ENCODE peak calls at places on chromosomes 12 and 14, in seven cellular contexts. One of them, this sample, is unnamed.

GRCh38 chr14:101821528-101821927 is 60.0 kb downstream of the PPP2R5C start:
- DNase-seq in neural progenitor cell: no peak
- DNase-seq in right cardiac atrium: no peak
- DNase-seq in heart right ventricle: no peak
- DNase-seq in fibroblast of lung: no peak
- DNase-seq in uterus: no peak
- DNase-seq in CD4-positive, alpha-beta memory T cell: peak
- DNase-seq in this sample: no peak

GRCh38 chr12:97555547-97556200 is 93.1 kb downstream of the RMST start:
- DNase-seq in neural progenitor cell: no peak
- DNase-seq in right cardiac atrium: no peak
- DNase-seq in heart right ventricle: no peak
- DNase-seq in fibroblast of lung: no peak
- DNase-seq in uterus: no peak
- DNase-seq in CD4-positive, alpha-beta memory T cell: no peak
- DNase-seq in this sample: no peak

GRCh38 chr12:64672925-64673409 is 62.7 kb downstream of the RASSF3 start:
- DNase-seq in neural progenitor cell: no peak
- DNase-seq in right cardiac atrium: peak
- DNase-seq in heart right ventricle: peak
- DNase-seq in fibroblast of lung: peak
- DNase-seq in uterus: peak
- DNase-seq in CD4-positive, alpha-beta memory T cell: no peak
- DNase-seq in this sample: peak

GRCh38 chr12:19739195-19739776 is 300.0 kb downstream of the AEBP2 start:
- DNase-seq in neural progenitor cell: peak
- DNase-seq in right cardiac atrium: no peak
- DNase-seq in heart right ventricle: no peak
- DNase-seq in fibroblast of lung: peak
- DNase-seq in uterus: no peak
- DNase-seq in CD4-positive, alpha-beta memory T cell: peak
- DNase-seq in this sample: peak

GRCh38 chr14:21103165-21103709 is 2.4 kb downstream of the TMEM253 start:
- DNase-seq in neural progenitor cell: no peak
- DNase-seq in right cardiac atrium: no peak
- DNase-seq in heart right ventricle: no peak
- DNase-seq in fibroblast of lung: no peak
- DNase-seq in uterus: no peak
- DNase-seq in CD4-positive, alpha-beta memory T cell: no peak
- DNase-seq in this sample: no peak

GRCh38 chr12:9951026-9951652 is 19.0 kb upstream of the CLEC2A start:
- DNase-seq in neural progenitor cell: no peak
- DNase-seq in right cardiac atrium: peak
- DNase-seq in heart right ventricle: no peak
- DNase-seq in fibroblast of lung: no peak
- DNase-seq in uterus: no peak
- DNase-seq in CD4-positive, alpha-beta memory T cell: peak
- DNase-seq in this sample: no peak

GRCh38 chr12:124928095-124928911 is 13.9 kb upstream of the UBC start:
- DNase-seq in neural progenitor cell: peak
- DNase-seq in right cardiac atrium: peak
- DNase-seq in heart right ventricle: peak
- DNase-seq in fibroblast of lung: peak
- DNase-seq in uterus: peak
- DNase-seq in CD4-positive, alpha-beta memory T cell: no peak
- DNase-seq in this sample: peak

GRCh38 chr12:106865685-106866084 is 90.0 kb upstream of the TMEM263 start:
- DNase-seq in neural progenitor cell: peak
- DNase-seq in right cardiac atrium: no peak
- DNase-seq in heart right ventricle: no peak
- DNase-seq in fibroblast of lung: no peak
- DNase-seq in uterus: no peak
- DNase-seq in CD4-positive, alpha-beta memory T cell: no peak
- DNase-seq in this sample: no peak

GRCh38 chr12:18430425-18431048 is 169.2 kb downstream of the PIK3C2G start:
- DNase-seq in neural progenitor cell: peak
- DNase-seq in right cardiac atrium: peak
- DNase-seq in heart right ventricle: no peak
- DNase-seq in fibroblast of lung: peak
- DNase-seq in uterus: no peak
- DNase-seq in CD4-positive, alpha-beta memory T cell: no peak
- DNase-seq in this sample: peak

GRCh38 chr14:30874120-30874998 is at the start of gene COCH:
- DNase-seq in neural progenitor cell: peak
- DNase-seq in right cardiac atrium: peak
- DNase-seq in heart right ventricle: peak
- DNase-seq in fibroblast of lung: peak
- DNase-seq in uterus: no peak
- DNase-seq in CD4-positive, alpha-beta memory T cell: peak
- DNase-seq in this sample: peak

GRCh38 chr14:55301722-55302121 is 30.5 kb downstream of the FBXO34 start:
- DNase-seq in neural progenitor cell: no peak
- DNase-seq in right cardiac atrium: no peak
- DNase-seq in heart right ventricle: no peak
- DNase-seq in fibroblast of lung: peak
- DNase-seq in uterus: no peak
- DNase-seq in CD4-positive, alpha-beta memory T cell: no peak
- DNase-seq in this sample: no peak

GRCh38 chr12:111041091-111041490 is 120.7 kb upstream of the MYL2 start:
- DNase-seq in neural progenitor cell: no peak
- DNase-seq in right cardiac atrium: no peak
- DNase-seq in heart right ventricle: no peak
- DNase-seq in fibroblast of lung: no peak
- DNase-seq in uterus: no peak
- DNase-seq in CD4-positive, alpha-beta memory T cell: no peak
- DNase-seq in this sample: no peak

GRCh38 chr12:89346741-89347324 is 5.5 kb downstream of the DUSP6 start:
- DNase-seq in neural progenitor cell: peak
- DNase-seq in right cardiac atrium: peak
- DNase-seq in heart right ventricle: no peak
- DNase-seq in fibroblast of lung: peak
- DNase-seq in uterus: peak
- DNase-seq in CD4-positive, alpha-beta memory T cell: no peak
- DNase-seq in this sample: peak

GRCh38 chr12:8844665-8845064 is 22.2 kb downstream of the A2ML1 start:
- DNase-seq in neural progenitor cell: no peak
- DNase-seq in right cardiac atrium: peak
- DNase-seq in heart right ventricle: peak
- DNase-seq in fibroblast of lung: peak
- DNase-seq in uterus: peak
- DNase-seq in CD4-positive, alpha-beta memory T cell: no peak
- DNase-seq in this sample: peak

GRCh38 chr14:70096866-70097265 is 91.9 kb downstream of the SLC8A3 start:
- DNase-seq in neural progenitor cell: peak
- DNase-seq in right cardiac atrium: no peak
- DNase-seq in heart right ventricle: no peak
- DNase-seq in fibroblast of lung: no peak
- DNase-seq in uterus: no peak
- DNase-seq in CD4-positive, alpha-beta memory T cell: no peak
- DNase-seq in this sample: no peak

GRCh38 chr12:72578327-72578726 is 306.2 kb downstream of the TRHDE start:
- DNase-seq in neural progenitor cell: no peak
- DNase-seq in right cardiac atrium: no peak
- DNase-seq in heart right ventricle: no peak
- DNase-seq in fibroblast of lung: no peak
- DNase-seq in uterus: no peak
- DNase-seq in CD4-positive, alpha-beta memory T cell: no peak
- DNase-seq in this sample: no peak

GRCh38 chr14:104746071-104746545 is 6.8 kb upstream of the SIVA1 start:
- DNase-seq in neural progenitor cell: no peak
- DNase-seq in right cardiac atrium: peak
- DNase-seq in heart right ventricle: no peak
- DNase-seq in fibroblast of lung: no peak
- DNase-seq in uterus: no peak
- DNase-seq in CD4-positive, alpha-beta memory T cell: no peak
- DNase-seq in this sample: no peak

GRCh38 chr14:104563191-104563741 is 16.3 kb upstream of the C14orf180 start:
- DNase-seq in neural progenitor cell: no peak
- DNase-seq in right cardiac atrium: peak
- DNase-seq in heart right ventricle: peak
- DNase-seq in fibroblast of lung: no peak
- DNase-seq in uterus: no peak
- DNase-seq in CD4-positive, alpha-beta memory T cell: no peak
- DNase-seq in this sample: no peak

GRCh38 chr14:61480704-61481285 is 159.4 kb downstream of the PRKCH start:
- DNase-seq in neural progenitor cell: no peak
- DNase-seq in right cardiac atrium: no peak
- DNase-seq in heart right ventricle: no peak
- DNase-seq in fibroblast of lung: no peak
- DNase-seq in uterus: no peak
- DNase-seq in CD4-positive, alpha-beta memory T cell: no peak
- DNase-seq in this sample: no peak

GRCh38 chr12:92505373-92506340 is 197.1 kb upstream of the PLEKHG7 start:
- DNase-seq in neural progenitor cell: peak
- DNase-seq in right cardiac atrium: peak
- DNase-seq in heart right ventricle: peak
- DNase-seq in fibroblast of lung: peak
- DNase-seq in uterus: peak
- DNase-seq in CD4-positive, alpha-beta memory T cell: peak
- DNase-seq in this sample: peak

GRCh38 chr12:52147367-52147972 is 44.3 kb downstream of the KRT80 start:
- DNase-seq in neural progenitor cell: no peak
- DNase-seq in right cardiac atrium: peak
- DNase-seq in heart right ventricle: peak
- DNase-seq in fibroblast of lung: peak
- DNase-seq in uterus: peak
- DNase-seq in CD4-positive, alpha-beta memory T cell: no peak
- DNase-seq in this sample: peak

GRCh38 chr12:103858953-103859601 is 18.0 kb upstream of the NT5DC3 start:
- DNase-seq in neural progenitor cell: no peak
- DNase-seq in right cardiac atrium: peak
- DNase-seq in heart right ventricle: peak
- DNase-seq in fibroblast of lung: peak
- DNase-seq in uterus: peak
- DNase-seq in CD4-positive, alpha-beta memory T cell: no peak
- DNase-seq in this sample: no peak

GRCh38 chr12:26825459-26826016 is 7.5 kb downstream of the ITPR2 start:
- DNase-seq in neural progenitor cell: no peak
- DNase-seq in right cardiac atrium: no peak
- DNase-seq in heart right ventricle: no peak
- DNase-seq in fibroblast of lung: no peak
- DNase-seq in uterus: no peak
- DNase-seq in CD4-positive, alpha-beta memory T cell: no peak
- DNase-seq in this sample: no peak

GRCh38 chr14:102568115-102568614 is 24.3 kb upstream of the RCOR1 start:
- DNase-seq in neural progenitor cell: no peak
- DNase-seq in right cardiac atrium: no peak
- DNase-seq in heart right ventricle: no peak
- DNase-seq in fibroblast of lung: no peak
- DNase-seq in uterus: no peak
- DNase-seq in CD4-positive, alpha-beta memory T cell: peak
- DNase-seq in this sample: no peak

DNA sequence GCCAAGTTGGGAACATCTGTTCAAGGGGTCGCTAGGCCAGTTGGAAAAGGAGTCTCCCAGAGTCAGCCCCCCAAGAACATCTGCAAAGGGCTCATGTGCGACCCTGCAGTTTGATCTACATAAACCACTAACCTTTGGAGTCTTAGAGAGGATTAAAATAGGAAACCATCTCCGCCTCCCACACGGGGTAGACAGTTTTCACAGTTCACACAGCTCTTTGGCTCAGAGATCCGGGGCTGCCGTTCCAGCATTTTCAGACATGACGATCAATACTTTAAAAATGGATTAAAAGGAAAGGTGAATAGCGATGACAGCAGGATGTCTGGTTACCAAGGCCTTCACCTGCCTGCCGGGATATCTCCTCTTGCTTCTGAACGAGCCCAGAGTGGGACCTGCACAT is 59.8 kb upstream of the BCL11B start:
- DNase-seq in neural progenitor cell: no peak
- DNase-seq in right cardiac atrium: no peak
- DNase-seq in heart right ventricle: no peak
- DNase-seq in fibroblast of lung: no peak
- DNase-seq in uterus: no peak
- DNase-seq in CD4-positive, alpha-beta memory T cell: no peak
- DNase-seq in this sample: no peak
- H3K4me3 ChIP-seq in neural progenitor cell: no peak
- H3K4me3 ChIP-seq in right cardiac atrium: no peak
- H3K4me3 ChIP-seq in heart right ventricle: no peak
- H3K4me3 ChIP-seq in fibroblast of lung: no peak
- H3K4me3 ChIP-seq in uterus: no peak
- H3K4me3 ChIP-seq in CD4-positive, alpha-beta memory T cell: no peak
- H3K4me3 ChIP-seq in this sample: no peak

GRCh38 chr12:120249875-120250795 is 15.4 kb downstream of the PXN start:
- DNase-seq in neural progenitor cell: no peak
- DNase-seq in right cardiac atrium: peak
- DNase-seq in heart right ventricle: peak
- DNase-seq in fibroblast of lung: no peak
- DNase-seq in uterus: peak
- DNase-seq in CD4-positive, alpha-beta memory T cell: peak
- DNase-seq in this sample: peak
- H3K27ac ChIP-seq in neural progenitor cell: no peak
- H3K27ac ChIP-seq in right cardiac atrium: peak
- H3K27ac ChIP-seq in heart right ventricle: peak
- H3K27ac ChIP-seq in fibroblast of lung: peak
- H3K27ac ChIP-seq in uterus: peak
- H3K27ac ChIP-seq in CD4-positive, alpha-beta memory T cell: peak
- H3K27ac ChIP-seq in this sample: peak

DNA sequence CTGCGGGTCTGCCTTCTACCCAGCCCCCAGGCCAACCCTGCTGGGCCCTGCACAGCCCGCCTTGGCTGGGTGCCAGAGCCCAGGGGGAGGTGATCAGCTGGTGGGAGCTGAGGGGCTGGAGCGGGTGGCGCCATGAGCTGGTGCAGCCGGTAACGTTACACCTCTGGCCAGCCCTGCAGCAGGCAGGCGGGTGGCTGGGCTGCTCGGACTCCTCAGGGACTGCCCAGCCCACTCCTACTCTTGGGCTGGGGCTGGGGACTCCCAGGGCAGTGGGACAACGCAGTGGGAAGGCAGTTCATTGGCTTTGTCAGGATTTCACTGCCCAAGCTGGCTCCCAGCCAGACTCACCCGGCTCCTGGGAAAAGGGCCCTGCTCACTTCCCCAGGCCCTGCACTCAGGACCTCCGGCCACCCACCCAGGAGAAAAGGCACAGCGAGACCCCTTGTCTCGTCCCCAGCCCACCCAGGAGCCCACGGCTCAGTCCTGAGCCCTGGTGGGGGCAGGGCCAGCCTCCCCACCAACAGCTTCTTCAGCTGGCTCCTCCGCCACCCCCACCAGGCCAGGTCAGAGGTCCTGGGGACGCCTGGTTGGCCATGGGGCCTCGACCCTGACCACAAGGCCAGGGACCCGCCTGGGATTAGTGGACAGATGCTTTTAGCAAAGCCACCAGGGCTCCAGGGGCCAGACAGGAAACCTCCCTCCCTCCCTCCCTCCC is 1.0 kb downstream of the PGF start:
- DNase-seq in neural progenitor cell: peak
- DNase-seq in right cardiac atrium: peak
- DNase-seq in heart right ventricle: peak
- DNase-seq in fibroblast of lung: no peak
- DNase-seq in uterus: no peak
- DNase-seq in CD4-positive, alpha-beta memory T cell: no peak
- DNase-seq in this sample: peak
- H3K4me3 ChIP-seq in neural progenitor cell: no peak
- H3K4me3 ChIP-seq in right cardiac atrium: peak
- H3K4me3 ChIP-seq in heart right ventricle: peak
- H3K4me3 ChIP-seq in fibroblast of lung: no peak
- H3K4me3 ChIP-seq in uterus: peak
- H3K4me3 ChIP-seq in CD4-positive, alpha-beta memory T cell: no peak
- H3K4me3 ChIP-seq in this sample: no peak

GRCh38 chr14:88044129-88044727 is 39.3 kb downstream of the GPR65 start:
- DNase-seq in neural progenitor cell: no peak
- DNase-seq in right cardiac atrium: no peak
- DNase-seq in heart right ventricle: no peak
- DNase-seq in fibroblast of lung: no peak
- DNase-seq in uterus: no peak
- DNase-seq in CD4-positive, alpha-beta memory T cell: no peak
- DNase-seq in this sample: no peak
- H3K27ac ChIP-seq in neural progenitor cell: no peak
- H3K27ac ChIP-seq in right cardiac atrium: no peak
- H3K27ac ChIP-seq in heart right ventricle: no peak
- H3K27ac ChIP-seq in fibroblast of lung: no peak
- H3K27ac ChIP-seq in uterus: no peak
- H3K27ac ChIP-seq in CD4-positive, alpha-beta memory T cell: no peak
- H3K27ac ChIP-seq in this sample: no peak

This sample was measured in adrenal gland.